ENCODE peak calls at places on chromosome 7, in four cellular contexts. D is natural killer cell, A is progenitor cell of endocrine pancreas, Q is left ventricle myocardium inferior. X is an unnamed sample.

GRCh38 chr7:138006106-138006505 is 4.2 kb upstream of the CREB3L2 start:
- DNase-seq in D (no peak), A (no peak), Q (no peak), X (no peak)

GRCh38 chr7:44274623-44274975 is 50.8 kb downstream of the CAMK2B start:
- DNase-seq in D (no peak), A (no peak), Q (peak), X (no peak)

GRCh38 chr7:44998153-44998871 is 1.7 kb upstream of the CCM2 start:
- DNase-seq in D (no peak), A (no peak), Q (no peak), X (no peak)

GRCh38 chr7:5350600-5351385 is 68.0 kb downstream of the SLC29A4 start:
- DNase-seq in D (no peak), A (no peak), Q (no peak), X (no peak)

GRCh38 chr7:116859323-116859722 is 3.1 kb upstream of the CAPZA2 start:
- DNase-seq in D (no peak), A (no peak), Q (no peak), X (no peak)

GRCh38 chr7:46089281-46089680 is 168.2 kb upstream of the IGFBP3 start:
- DNase-seq in D (no peak), A (no peak), Q (no peak), X (no peak)

GRCh38 chr7:155206286-155207020 is 91.2 kb upstream of the INSIG1 start:
- DNase-seq in D (peak), A (no peak), Q (peak), X (no peak)

GRCh38 chr7:102004831-102005230 is 187.4 kb downstream of the CUX1 start:
- DNase-seq in D (no peak), A (no peak), Q (no peak), X (no peak)

GRCh38 chr7:509426-509825 is 10.2 kb downstream of the PDGFA start:
- DNase-seq in D (no peak), A (no peak), Q (peak), X (no peak)

GRCh38 chr7:499853-500485 is 19.7 kb downstream of the PDGFA start:
- DNase-seq in D (no peak), A (no peak), Q (peak), X (peak)

GRCh38 chr7:77651544-77652162 is 44.6 kb upstream of the RSBN1L start:
- DNase-seq in D (no peak), A (no peak), Q (no peak), X (no peak)

GRCh38 chr7:66505531-66506451 is 122.9 kb upstream of the KCTD7 start:
- DNase-seq in D (peak), A (no peak), Q (no peak), X (no peak)

GRCh38 chr7:127900735-127901685 is 130.2 kb downstream of the LRRC4 start:
- DNase-seq in D (no peak), A (no peak), Q (no peak), X (no peak)

GRCh38 chr7:5428470-5429252 is 5.0 kb upstream of the TNRC18 start:
- DNase-seq in D (no peak), A (peak), Q (peak), X (peak)

GRCh38 chr7:36152756-36153570 is at the start of gene EEPD1:
- DNase-seq in D (peak), A (peak), Q (peak), X (peak)

GRCh38 chr7:7212612-7213011 is 30.3 kb downstream of the C1GALT1 start:
- DNase-seq in D (no peak), A (no peak), Q (no peak), X (no peak)

GRCh38 chr7:137992738-137993394 is 9.0 kb downstream of the CREB3L2 start:
- DNase-seq in D (no peak), A (no peak), Q (peak), X (no peak)

GRCh38 chr7:115447495-115447894 is 525.6 kb downstream of the MDFIC start:
- DNase-seq in D (no peak), A (no peak), Q (no peak), X (no peak)

GRCh38 chr7:137476937-137477336 is 133.4 kb upstream of the PTN start:
- DNase-seq in D (no peak), A (no peak), Q (no peak), X (no peak)

GRCh38 chr7:6545398-6546126 is 5.7 kb downstream of the GRID2IP start:
- DNase-seq in D (no peak), A (no peak), Q (no peak), X (no peak)

GRCh38 chr7:73970801-73971229 is 57.2 kb upstream of the ELN start:
- DNase-seq in D (peak), A (no peak), Q (no peak), X (peak)

GRCh38 chr7:20352573-20353304 is 22.0 kb downstream of the ITGB8 start:
- DNase-seq in D (no peak), A (no peak), Q (no peak), X (no peak)

GRCh38 chr7:55052726-55053431 is 34.1 kb downstream of the EGFR start:
- DNase-seq in D (no peak), A (no peak), Q (no peak), X (no peak)

GRCh38 chr7:22346383-22347107 is 10.4 kb downstream of the RAPGEF5 start:
- DNase-seq in D (no peak), A (no peak), Q (no peak), X (no peak)

GRCh38 chr7:111827863-111828504 is 265.7 kb upstream of the IMMP2L start:
- DNase-seq in D (no peak), A (no peak), Q (no peak), X (no peak)

DNA sequence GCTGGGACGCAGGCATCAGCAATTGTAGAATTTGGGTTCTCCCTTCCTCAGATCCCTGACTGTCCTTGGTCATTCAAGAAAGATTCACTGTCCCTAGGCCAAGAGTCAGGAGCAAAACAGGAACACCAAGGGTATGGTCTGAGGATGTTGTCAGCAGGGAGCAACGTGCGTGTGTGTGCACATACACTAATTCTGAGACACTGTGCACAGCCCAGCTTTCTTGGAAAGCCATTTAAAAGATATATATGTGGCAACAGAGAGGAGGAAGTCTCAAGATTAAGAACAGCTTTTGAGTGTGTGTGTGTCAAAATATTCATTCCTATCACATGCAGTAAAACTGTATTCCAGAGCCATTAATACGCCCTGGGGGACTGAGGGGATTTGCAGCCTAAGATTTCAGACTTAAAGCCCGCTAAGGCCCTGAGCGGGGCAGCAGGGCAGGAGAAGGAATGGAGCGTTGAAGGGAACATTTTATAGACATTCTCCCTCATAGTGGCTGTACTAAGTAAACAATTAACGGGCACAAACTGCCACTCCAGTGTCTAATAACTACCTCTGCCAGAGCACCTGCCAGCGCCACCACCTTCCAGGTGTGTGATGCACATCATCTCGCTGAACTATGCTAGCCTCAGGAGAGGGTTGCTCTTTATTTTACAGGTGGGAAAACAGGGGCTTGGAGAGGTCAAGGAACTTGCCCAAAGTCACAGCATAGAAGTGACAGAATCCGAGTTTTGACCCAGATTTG is 2.0 kb downstream of the NOD1 start:
- DNase-seq in D (no peak), A (no peak), Q (no peak), X (no peak)
- TF ChIP-seq CTCF in D (no peak), A (no peak), Q (no peak), X (no peak)

DNA sequence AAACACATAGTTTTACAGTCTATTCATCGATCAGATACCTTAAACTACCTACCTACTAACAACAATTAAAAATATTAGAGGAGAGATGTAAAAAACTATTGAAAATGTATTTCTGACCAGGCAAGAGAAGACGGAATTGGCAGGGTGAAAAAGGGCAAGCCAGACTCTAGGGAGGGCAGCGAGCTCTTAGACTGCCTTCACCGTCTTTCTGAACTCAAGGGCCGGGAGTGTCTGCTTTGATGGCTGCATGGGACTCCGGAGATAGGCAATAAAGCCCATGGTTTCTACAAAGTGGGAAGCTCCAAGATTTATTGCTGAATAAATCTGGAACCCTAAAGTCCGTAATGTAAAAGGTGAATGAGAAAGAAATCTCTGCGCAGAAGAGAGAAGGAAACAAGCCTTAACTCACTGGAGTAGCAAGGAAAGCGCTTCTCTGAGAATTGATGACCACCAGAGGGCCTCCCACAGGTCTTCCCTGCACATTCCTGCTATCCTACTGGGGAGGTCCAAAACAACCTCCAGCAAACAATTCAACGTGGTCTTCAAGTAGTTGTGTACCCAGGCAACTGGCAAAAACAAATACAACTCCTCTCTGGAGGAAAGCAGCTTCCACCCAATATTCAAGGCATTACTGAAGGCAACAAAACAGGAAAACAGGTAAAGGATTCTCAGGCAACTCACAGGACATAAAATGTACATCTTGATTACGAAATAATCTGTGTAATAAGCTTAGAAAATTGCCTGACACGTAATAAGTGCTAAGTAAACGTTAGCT is 181.3 kb downstream of the SDK1 start:
- DNase-seq in D (no peak), A (no peak), Q (no peak), X (no peak)
- TF ChIP-seq CTCF in D (no peak), A (peak), Q (peak), X (peak)

DNA sequence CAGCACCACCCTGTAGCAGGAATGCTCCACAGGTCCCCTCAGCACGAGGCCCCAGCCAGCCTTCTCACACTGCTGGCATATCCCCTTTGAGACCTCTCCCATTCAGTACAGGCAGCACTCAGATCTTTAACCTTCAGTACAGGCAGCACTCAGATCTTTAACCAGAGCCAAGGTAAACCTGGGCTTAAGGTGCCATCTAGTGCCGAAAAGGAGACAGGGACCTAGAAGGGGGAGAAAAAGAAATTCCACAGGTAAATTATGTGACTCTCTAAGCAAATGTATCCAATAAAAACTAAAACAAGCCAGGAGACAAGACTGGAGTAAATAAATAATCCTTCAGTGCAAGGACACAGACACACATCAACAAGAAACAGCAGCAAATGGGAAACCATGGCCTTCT is 358.6 kb downstream of the PTPRN2 start:
- DNase-seq in D (no peak), A (no peak), Q (no peak), X (no peak)
- TF ChIP-seq CTCF in D (no peak), A (peak), Q (no peak), X (no peak)

GRCh38 chr7:158809596-158809995 is 19.7 kb downstream of the ESYT2 start:
- DNase-seq in D (no peak), A (no peak), Q (no peak), X (no peak)

GRCh38 chr7:158805937-158806336 is 23.4 kb downstream of the ESYT2 start:
- DNase-seq in D (no peak), A (no peak), Q (no peak), X (no peak)

GRCh38 chr7:158810846-158811245 is 18.5 kb downstream of the ESYT2 start:
- DNase-seq in D (no peak), A (no peak), Q (no peak), X (no peak)

GRCh38 chr7:158805414-158805813 is 23.9 kb downstream of the ESYT2 start:
- DNase-seq in D (no peak), A (no peak), Q (no peak), X (no peak)

GRCh38 chr7:158808126-158808525 is 21.2 kb downstream of the ESYT2 start:
- DNase-seq in D (no peak), A (no peak), Q (no peak), X (no peak)
- TF ChIP-seq CTCF in D (no peak), A (no peak), Q (no peak), X (no peak)

DNA sequence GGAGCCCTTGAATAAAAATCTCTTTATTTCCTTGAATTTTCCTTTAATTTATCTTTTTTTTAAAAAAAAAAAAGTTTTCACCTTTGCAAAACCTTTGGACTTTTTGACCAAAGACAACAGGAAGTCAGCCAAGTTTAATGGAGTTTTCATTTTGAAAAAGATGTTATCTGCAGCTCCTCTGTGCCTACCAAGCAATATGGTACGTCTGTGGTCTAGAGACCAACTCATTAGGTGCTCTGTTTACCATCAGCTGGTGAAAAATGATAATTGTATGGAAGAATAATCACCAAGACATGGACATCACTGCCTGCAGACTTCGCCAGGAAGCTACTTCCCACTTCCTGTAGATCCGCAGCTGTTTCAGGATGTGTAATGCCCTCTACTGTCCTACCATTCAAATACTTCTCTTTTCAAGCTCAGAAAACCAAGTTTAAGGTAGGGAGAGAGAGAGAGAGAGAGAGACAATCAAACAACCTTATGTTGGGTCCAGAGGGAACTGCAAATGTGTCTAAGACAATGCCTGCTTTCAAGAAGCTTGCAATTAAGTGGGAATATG is 18.7 kb downstream of the PLXNA4 start:
- DNase-seq in D (no peak), A (no peak), Q (no peak), X (no peak)
- TF ChIP-seq CTCF in D (no peak), A (no peak), Q (no peak), X (peak)

GRCh38 chr7:104106106-104106505 is 101.7 kb downstream of the ORC5 start:
- DNase-seq in D (no peak), A (no peak), Q (no peak), X (no peak)
- TF ChIP-seq CTCF in D (no peak), A (no peak), Q (no peak), X (no peak)

GRCh38 chr7:100157334-100158228 is 942 bp downstream of the TRAPPC14 start:
- DNase-seq in D (no peak), A (no peak), Q (no peak), X (no peak)
- TF ChIP-seq CTCF in D (no peak), A (peak), Q (peak), X (no peak)

GRCh38 chr7:108385834-108386422 is 70.3 kb downstream of the NRCAM start:
- DNase-seq in D (no peak), A (no peak), Q (no peak), X (no peak)

GRCh38 chr7:108382932-108383331 is 73.3 kb downstream of the NRCAM start:
- DNase-seq in D (no peak), A (no peak), Q (no peak), X (no peak)

GRCh38 chr7:108380527-108380926 is 75.7 kb downstream of the NRCAM start:
- DNase-seq in D (no peak), A (no peak), Q (no peak), X (no peak)

GRCh38 chr7:108384721-108385483 is 71.3 kb downstream of the NRCAM start:
- DNase-seq in D (no peak), A (no peak), Q (no peak), X (no peak)
- TF ChIP-seq CTCF in D (no peak), A (peak), Q (no peak), X (no peak)